ENCODE peak calls at places on chromosomes 4 and X, in eight cellular contexts. Y is activated CD4-positive, alpha-beta memory T cell treated with anti-CD3 and anti-CD28 coated beads, Interleukin-2, amount 10 ng/mL, durations not matched to agents 7 days and 5 days; Q is AG08395; E is body of pancreas; O is GM03348; T is activated T-helper 1 cell treated with anti-CD3 and anti-CD28 coated beads, Interleukin-12 subunit alpha, Interleukin-12 subunit beta, Interleukin-2, Interleukin-4 antibody, amounts not matched to agents 30 ng/mL and 10 ng/mL and 1 ng/mL, durations not matched to agents 14 hours and 24 hours and 36 hours; N is ecto neural progenitor cell; I is T-helper 2 cell. A is an unnamed sample.

GRCh38 chrX:22406332-22406731 is 133.6 kb downstream of the CBLL2 start:
- DNase-seq in Y (no peak), Q (no peak), E (no peak), O (no peak), T (no peak), N (no peak), I (no peak), A (no peak)

GRCh38 chr4:8439914-8440490 is 521 bp downstream of the ACOX3 start:
- DNase-seq in Y (no peak), Q (no peak), E (no peak), O (no peak), T (no peak), N (no peak), I (no peak), A (no peak)

GRCh38 chr4:155509619-155510018 is 132.9 kb upstream of the MAP9 start:
- DNase-seq in Y (no peak), Q (peak), E (no peak), O (peak), T (no peak), N (no peak), I (no peak), A (no peak)

GRCh38 chr4:53591372-53591892 is at the start of gene LNX1:
- DNase-seq in Y (no peak), Q (no peak), E (peak), O (no peak), T (no peak), N (peak), I (no peak), A (peak)

GRCh38 chrX:42920752-42921151 is 142.8 kb upstream of the PPP1R2C start:
- DNase-seq in Y (no peak), Q (no peak), E (no peak), O (no peak), T (no peak), N (no peak), I (no peak), A (no peak)

GRCh38 chr4:145938618-145939177 is at the start of gene ZNF827:
- DNase-seq in Y (peak), Q (peak), E (peak), O (peak), T (peak), N (peak), I (peak), A (peak)

GRCh38 chr4:27716693-27717505 is 856.3 kb downstream of the STIM2 start:
- DNase-seq in Y (no peak), Q (no peak), E (no peak), O (no peak), T (no peak), N (no peak), I (no peak), A (no peak)

GRCh38 chr4:48777739-48778138 is 2.3 kb downstream of the FRYL start:
- DNase-seq in Y (no peak), Q (no peak), E (no peak), O (no peak), T (no peak), N (no peak), I (no peak), A (no peak)

GRCh38 chrX:84729809-84730208 is 227.6 kb upstream of the HDX start:
- DNase-seq in Y (no peak), Q (peak), E (peak), O (peak), T (no peak), N (peak), I (no peak), A (peak)

GRCh38 chr4:118289794-118290193 is 63.0 kb downstream of the PRSS12 start:
- DNase-seq in Y (no peak), Q (peak), E (no peak), O (peak), T (no peak), N (no peak), I (no peak), A (no peak)

GRCh38 chrX:10579018-10579752 is 41.2 kb downstream of the MID1 start:
- DNase-seq in Y (no peak), Q (peak), E (no peak), O (peak), T (no peak), N (no peak), I (no peak), A (no peak)

GRCh38 chr4:100933628-100934027 is 413.7 kb downstream of the PPP3CA start:
- DNase-seq in Y (no peak), Q (peak), E (no peak), O (peak), T (no peak), N (no peak), I (no peak), A (no peak)

GRCh38 chr4:158836828-158837449 is 68.1 kb downstream of the FNIP2 start:
- DNase-seq in Y (no peak), Q (no peak), E (no peak), O (no peak), T (no peak), N (no peak), I (no peak), A (no peak)

GRCh38 chr4:138706206-138706605 is 309.4 kb upstream of the NOCT start:
- DNase-seq in Y (no peak), Q (no peak), E (no peak), O (no peak), T (no peak), N (no peak), I (no peak), A (no peak)

GRCh38 chr4:175536852-175537453 is 275.1 kb downstream of the GPM6A start:
- DNase-seq in Y (no peak), Q (peak), E (no peak), O (peak), T (no peak), N (no peak), I (no peak), A (peak)

GRCh38 chr4:138305055-138305454 is 62.9 kb upstream of the SLC7A11 start:
- DNase-seq in Y (no peak), Q (no peak), E (no peak), O (no peak), T (no peak), N (no peak), I (no peak), A (no peak)

GRCh38 chrX:101191217-101191750 is 28.3 kb upstream of the DRP2 start:
- DNase-seq in Y (no peak), Q (no peak), E (no peak), O (peak), T (no peak), N (peak), I (no peak), A (peak)

GRCh38 chrX:121782976-121783375 is 735.6 kb downstream of the GLUD2 start:
- DNase-seq in Y (no peak), Q (no peak), E (no peak), O (no peak), T (no peak), N (no peak), I (no peak), A (no peak)

GRCh38 chrX:2404816-2405215 is 96.0 kb downstream of the DHRSX start:
- DNase-seq in Y (no peak), Q (no peak), E (no peak), O (no peak), T (no peak), N (no peak), I (no peak), A (no peak)

GRCh38 chr4:121454251-121454979 is 73.6 kb upstream of the QRFPR start:
- DNase-seq in Y (no peak), Q (no peak), E (no peak), O (no peak), T (no peak), N (peak), I (no peak), A (peak)

GRCh38 chr4:176276710-176277109 is 7.7 kb upstream of the ASB5 start:
- DNase-seq in Y (no peak), Q (no peak), E (no peak), O (no peak), T (no peak), N (no peak), I (no peak), A (no peak)

A was measured in endothelial cell.